ENCODE peak calls at places on chromosomes 6 and 20, in six cellular contexts. D is upper lobe of left lung, U is AG09309, Z is WERI-Rb-1, J is HepG2, F is choroid plexus epithelial cell. S is an unnamed sample.

GRCh38 chr6:160331753-160332152 is 16.4 kb upstream of the SLC22A3 start:
- DNase-seq in D (no peak), U (no peak), Z (no peak), J (no peak), F (no peak), S (no peak)

GRCh38 chr6:125953502-125953875 is 3.1 kb upstream of the HINT3 start:
- DNase-seq in D (peak), U (no peak), Z (peak), J (peak), F (no peak), S (no peak)

GRCh38 chr20:23412026-23412425 is 9.3 kb downstream of the NAPB start:
- DNase-seq in D (no peak), U (no peak), Z (no peak), J (peak), F (peak), S (no peak)

GRCh38 chr6:43706788-43707187 is 19.2 kb upstream of the MRPS18A start:
- DNase-seq in D (no peak), U (no peak), Z (no peak), J (peak), F (peak), S (no peak)

GRCh38 chr6:15453622-15454021 is 207.8 kb downstream of the JARID2 start:
- DNase-seq in D (no peak), U (no peak), Z (no peak), J (no peak), F (no peak), S (no peak)

GRCh38 chr6:11618533-11618932 is 81.0 kb downstream of the TMEM170B start:
- DNase-seq in D (no peak), U (no peak), Z (no peak), J (no peak), F (peak), S (peak)

GRCh38 chr20:34546751-34547181 is 11.8 kb upstream of the MAP1LC3A start:
- DNase-seq in D (no peak), U (no peak), Z (peak), J (no peak), F (no peak), S (no peak)

GRCh38 chr6:113381957-113382356 is 475.2 kb upstream of the MARCKS start:
- DNase-seq in D (no peak), U (no peak), Z (no peak), J (no peak), F (peak), S (peak)

GRCh38 chr20:57927376-57927775 is 217.6 kb upstream of the PMEPA1 start:
- DNase-seq in D (no peak), U (no peak), Z (no peak), J (no peak), F (no peak), S (no peak)

GRCh38 chr6:152267967-152268845 is 369.0 kb downstream of the SYNE1 start:
- DNase-seq in D (no peak), U (no peak), Z (no peak), J (peak), F (peak), S (peak)

GRCh38 chr20:49700411-49701185 is 13.1 kb downstream of the B4GALT5 start:
- DNase-seq in D (no peak), U (peak), Z (no peak), J (peak), F (peak), S (peak)

GRCh38 chr6:159414711-159415110 is 245.5 kb downstream of the FNDC1 start:
- DNase-seq in D (no peak), U (no peak), Z (no peak), J (no peak), F (no peak), S (no peak)

GRCh38 chr20:36264426-36265246 is 28.4 kb downstream of the AAR2 start:
- DNase-seq in D (no peak), U (no peak), Z (no peak), J (no peak), F (no peak), S (no peak)

GRCh38 chr6:87606199-87606598 is 16.3 kb downstream of the ORC3 start:
- DNase-seq in D (no peak), U (no peak), Z (no peak), J (no peak), F (no peak), S (no peak)

GRCh38 chr6:14501240-14501639 is 383.7 kb downstream of the CD83 start:
- DNase-seq in D (no peak), U (no peak), Z (peak), J (no peak), F (no peak), S (no peak)

GRCh38 chr20:47088339-47088738 is 193.7 kb downstream of the EYA2 start:
- DNase-seq in D (no peak), U (no peak), Z (no peak), J (no peak), F (no peak), S (no peak)

GRCh38 chr6:118770835-118771234 is 119.4 kb upstream of the CEP85L start:
- DNase-seq in D (no peak), U (no peak), Z (no peak), J (no peak), F (no peak), S (no peak)

GRCh38 chr6:65760285-65760684 is 53.3 kb upstream of the EYS start:
- DNase-seq in D (no peak), U (no peak), Z (no peak), J (peak), F (peak), S (peak)

GRCh38 chr20:18313410-18313809 is 25.1 kb downstream of the ZNF133 start:
- DNase-seq in D (no peak), U (no peak), Z (no peak), J (no peak), F (no peak), S (no peak)

GRCh38 chr6:71419217-71419953 is 130.8 kb downstream of the OGFRL1 start:
- DNase-seq in D (peak), U (no peak), Z (no peak), J (no peak), F (no peak), S (no peak)

GRCh38 chr6:4561078-4561435 is 215.1 kb upstream of the CDYL start:
- DNase-seq in D (no peak), U (no peak), Z (no peak), J (no peak), F (no peak), S (no peak)

GRCh38 chr20:44651507-44652373 is at the start of gene ADA:
- DNase-seq in D (peak), U (no peak), Z (peak), J (peak), F (peak), S (peak)

GRCh38 chr6:37988131-37988530 is 168.6 kb downstream of the ZFAND3 start:
- DNase-seq in D (no peak), U (no peak), Z (no peak), J (peak), F (peak), S (no peak)

GRCh38 chr6:111427341-111428116 is 55.5 kb downstream of the REV3L start:
- DNase-seq in D (no peak), U (peak), Z (no peak), J (peak), F (peak), S (peak)

GRCh38 chr20:14609328-14610221 is 272.2 kb upstream of the FLRT3 start:
- DNase-seq in D (no peak), U (no peak), Z (no peak), J (peak), F (no peak), S (no peak)

GRCh38 chr6:4487538-4487937 is 288.7 kb upstream of the CDYL start:
- DNase-seq in D (no peak), U (no peak), Z (no peak), J (peak), F (no peak), S (peak)

GRCh38 chr6:160417550-160417949 is 69.4 kb downstream of the SLC22A3 start:
- DNase-seq in D (no peak), U (no peak), Z (no peak), J (no peak), F (no peak), S (no peak)

GRCh38 chr20:58790440-58790839 is 60.3 kb downstream of the GNAS-AS1 start:
- DNase-seq in D (no peak), U (no peak), Z (no peak), J (no peak), F (no peak), S (no peak)

GRCh38 chr6:109799664-109800063 is 108.6 kb downstream of the FIG4 start:
- DNase-seq in D (no peak), U (no peak), Z (no peak), J (no peak), F (no peak), S (peak)

GRCh38 chr6:145836170-145836569 is 21.6 kb upstream of the FBXO30 start:
- DNase-seq in D (no peak), U (no peak), Z (no peak), J (no peak), F (peak), S (peak)

GRCh38 chr20:36350439-36350838 is 44.3 kb downstream of the DLGAP4 start:
- DNase-seq in D (no peak), U (no peak), Z (no peak), J (no peak), F (no peak), S (no peak)

GRCh38 chr6:40807484-40807883 is 220.3 kb upstream of the LRFN2 start:
- DNase-seq in D (no peak), U (no peak), Z (no peak), J (no peak), F (no peak), S (peak)

GRCh38 chr6:21342496-21342895 is 251.1 kb upstream of the SOX4 start:
- DNase-seq in D (no peak), U (no peak), Z (no peak), J (no peak), F (no peak), S (no peak)

GRCh38 chr6:98995116-98995515 is 47.4 kb upstream of the FBXL4 start:
- DNase-seq in D (no peak), U (no peak), Z (no peak), J (no peak), F (no peak), S (no peak)

GRCh38 chr6:166939894-166940293 is 16.5 kb downstream of the RNASET2 start:
- DNase-seq in D (no peak), U (no peak), Z (no peak), J (no peak), F (no peak), S (no peak)

GRCh38 chr20:60403105-60403741 is 445.0 kb downstream of the CDH26 start:
- DNase-seq in D (no peak), U (no peak), Z (no peak), J (no peak), F (no peak), S (no peak)
- H3K4me3 ChIP-seq in D (no peak), U (no peak), Z (no peak), J (no peak), F (no peak), S (no peak)

GRCh38 chr6:56668158-56668557 is 25.5 kb upstream of the DST start:
- DNase-seq in D (no peak), U (no peak), Z (no peak), J (no peak), F (no peak), S (peak)

GRCh38 chr6:56669585-56669984 is 26.9 kb upstream of the DST start:
- DNase-seq in D (no peak), U (no peak), Z (no peak), J (no peak), F (no peak), S (no peak)

GRCh38 chr6:56669041-56669440 is 26.4 kb upstream of the DST start:
- DNase-seq in D (no peak), U (no peak), Z (no peak), J (no peak), F (no peak), S (no peak)

GRCh38 chr6:56671651-56672461 is 29.2 kb upstream of the DST start:
- DNase-seq in D (peak), U (no peak), Z (peak), J (no peak), F (no peak), S (no peak)

GRCh38 chr6:56671160-56671559 is 28.5 kb upstream of the DST start:
- DNase-seq in D (no peak), U (no peak), Z (no peak), J (no peak), F (no peak), S (peak)
- TF ChIP-seq CTCF in D (no peak), U (no peak), Z (no peak), J (peak), F (no peak), S (peak)

DNA sequence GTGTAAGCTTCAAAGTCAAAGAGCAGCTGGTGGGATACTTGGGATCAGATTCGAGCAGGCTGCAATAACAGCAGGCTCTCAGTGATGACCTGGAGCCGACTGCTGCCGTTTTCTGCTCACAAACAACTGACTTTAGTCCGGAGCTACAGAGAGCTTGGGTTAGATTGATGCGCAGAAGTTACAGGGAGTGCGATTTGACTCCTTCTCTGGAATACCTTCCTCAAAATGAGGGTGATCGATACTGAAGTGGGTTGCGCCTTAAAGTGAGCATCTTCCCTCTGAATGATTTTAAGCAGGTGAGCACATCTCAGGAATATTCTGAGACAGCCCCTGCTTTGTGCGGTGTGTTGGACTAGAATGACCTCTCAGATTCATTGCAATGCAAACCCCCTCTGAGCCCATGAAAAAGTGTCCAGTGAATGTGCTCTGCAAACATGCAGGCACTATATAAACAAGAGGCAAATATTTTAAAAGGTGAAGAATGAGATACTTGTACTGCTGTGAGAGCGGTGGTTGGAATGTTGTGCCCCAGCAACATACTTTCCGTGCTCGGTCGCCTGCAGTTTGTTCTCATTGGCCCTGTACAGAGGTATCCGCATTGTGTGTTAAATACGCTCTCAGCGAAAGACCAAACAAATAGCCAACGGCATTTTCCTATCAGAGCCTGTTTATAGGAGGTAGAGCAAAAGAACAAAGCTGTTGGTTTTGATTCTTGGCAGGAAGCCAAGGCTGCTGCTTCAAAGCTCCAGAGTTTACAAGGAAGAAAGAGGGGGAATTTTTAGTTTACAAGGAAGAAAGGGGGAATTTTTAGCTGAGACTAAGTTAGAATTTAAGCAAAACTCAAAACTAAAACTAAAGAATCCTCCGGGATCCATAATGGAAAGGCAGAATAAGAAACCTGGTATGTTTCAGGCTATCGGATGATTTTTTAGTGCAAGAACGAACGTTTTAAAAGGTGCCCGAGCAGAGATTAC is 67.7 kb downstream of the PHACTR2 start:
- DNase-seq in D (no peak), U (no peak), Z (peak), J (peak), F (peak), S (peak)
- H3K4me3 ChIP-seq in D (no peak), U (no peak), Z (peak), J (peak), F (peak), S (no peak)

GRCh38 chr6:35955970-35956369 is 35.1 kb upstream of the SRPK1 start:
- DNase-seq in D (no peak), U (no peak), Z (peak), J (no peak), F (no peak), S (no peak)
- TF ChIP-seq CTCF in D (no peak), U (no peak), Z (peak), J (peak), F (peak), S (peak)

DNA sequence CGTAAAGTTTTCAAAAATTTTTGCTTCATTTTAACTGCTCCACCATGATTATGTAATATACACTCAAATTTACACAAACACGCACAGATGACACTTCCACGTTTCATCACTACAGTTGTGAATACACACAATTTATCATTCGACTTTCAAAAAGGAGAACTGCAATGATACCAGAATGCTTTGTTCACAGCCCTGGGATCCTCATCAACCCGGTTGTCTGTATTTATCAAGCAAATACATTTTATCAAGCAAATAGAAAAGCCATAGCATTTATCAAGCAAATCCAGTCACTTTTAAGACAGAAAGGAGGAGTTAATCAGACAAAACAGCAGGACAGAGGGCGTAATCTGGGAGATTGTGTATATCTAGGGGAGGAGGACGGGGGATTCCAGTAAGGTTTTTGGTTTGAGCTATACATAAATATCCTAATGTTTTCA is 20.3 kb upstream of the ABT1 start:
- DNase-seq in D (no peak), U (no peak), Z (no peak), J (no peak), F (peak), S (no peak)
- H3K4me3 ChIP-seq in D (no peak), U (no peak), Z (no peak), J (peak), F (peak), S (no peak)

GRCh38 chr6:158048589-158048988 is 66.9 kb downstream of the SYNJ2 start:
- DNase-seq in D (no peak), U (no peak), Z (no peak), J (no peak), F (no peak), S (no peak)
- TF ChIP-seq CTCF in D (no peak), U (no peak), Z (no peak), J (no peak), F (no peak), S (no peak)

DNA sequence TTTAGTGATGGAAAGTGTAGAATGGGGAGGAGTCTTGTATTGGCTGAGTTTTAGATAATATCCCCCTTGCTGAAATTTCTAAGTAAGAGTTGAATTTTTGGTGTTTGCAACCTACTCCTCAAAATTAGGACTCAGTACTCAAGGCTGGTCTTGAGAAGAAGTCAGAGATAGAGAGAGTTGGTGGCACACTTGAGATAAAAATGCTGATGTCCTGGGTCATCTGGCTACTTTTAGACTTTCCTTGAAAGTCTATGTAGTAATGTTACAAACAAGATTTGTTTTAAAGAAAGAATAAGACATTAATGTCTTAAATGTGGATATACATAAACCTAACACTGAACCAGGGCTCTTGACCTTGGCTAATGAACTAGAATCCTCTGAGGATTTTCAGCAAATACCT is 62.5 kb upstream of the MLIP start:
- DNase-seq in D (no peak), U (no peak), Z (no peak), J (no peak), F (no peak), S (no peak)
- H3K4me3 ChIP-seq in D (no peak), U (no peak), Z (no peak), J (no peak), F (no peak), S (no peak)